ENCODE peak calls at places on chromosomes 1 and 21, in seven cellular contexts. One of them, this sample, is unnamed.

GRCh38 chr1:186960866-186961265 is 132.1 kb downstream of the PLA2G4A start:
- DNase-seq in lower leg skin: no peak
- DNase-seq in hepatocyte: no peak
- DNase-seq in CD4-positive, alpha-beta T cell: no peak
- DNase-seq in Peyer's patch: no peak
- DNase-seq in astrocyte of the cerebellum: no peak
- DNase-seq in vagina: no peak
- DNase-seq in this sample: no peak

GRCh38 chr1:151990856-151991198 is 2.8 kb downstream of the S100A10 start:
- DNase-seq in lower leg skin: no peak
- DNase-seq in hepatocyte: peak; percentile 47
- DNase-seq in CD4-positive, alpha-beta T cell: no peak
- DNase-seq in Peyer's patch: peak; percentile 57
- DNase-seq in astrocyte of the cerebellum: no peak
- DNase-seq in vagina: no peak
- DNase-seq in this sample: no peak

GRCh38 chr1:209751627-209752231 is 4.1 kb upstream of the TRAF3IP3 start:
- DNase-seq in lower leg skin: no peak
- DNase-seq in hepatocyte: no peak
- DNase-seq in CD4-positive, alpha-beta T cell: no peak
- DNase-seq in Peyer's patch: no peak
- DNase-seq in astrocyte of the cerebellum: no peak
- DNase-seq in vagina: no peak
- DNase-seq in this sample: no peak

GRCh38 chr1:156492591-156493080 is 7.9 kb downstream of the MEF2D start:
- DNase-seq in lower leg skin: no peak
- DNase-seq in hepatocyte: no peak
- DNase-seq in CD4-positive, alpha-beta T cell: no peak
- DNase-seq in Peyer's patch: peak; percentile 88
- DNase-seq in astrocyte of the cerebellum: no peak
- DNase-seq in vagina: no peak
- DNase-seq in this sample: no peak

GRCh38 chr1:96365596-96365995 is 356.0 kb upstream of the PTBP2 start:
- DNase-seq in lower leg skin: no peak
- DNase-seq in hepatocyte: no peak
- DNase-seq in CD4-positive, alpha-beta T cell: no peak
- DNase-seq in Peyer's patch: no peak
- DNase-seq in astrocyte of the cerebellum: peak; percentile 33
- DNase-seq in vagina: no peak
- DNase-seq in this sample: no peak

GRCh38 chr1:22163578-22163977 is 20.7 kb upstream of the WNT4 start:
- DNase-seq in lower leg skin: no peak
- DNase-seq in hepatocyte: no peak
- DNase-seq in CD4-positive, alpha-beta T cell: no peak
- DNase-seq in Peyer's patch: no peak
- DNase-seq in astrocyte of the cerebellum: no peak
- DNase-seq in vagina: no peak
- DNase-seq in this sample: no peak

GRCh38 chr1:197638316-197638715 is 137.0 kb downstream of the DENND1B start:
- DNase-seq in lower leg skin: no peak
- DNase-seq in hepatocyte: no peak
- DNase-seq in CD4-positive, alpha-beta T cell: no peak
- DNase-seq in Peyer's patch: no peak
- DNase-seq in astrocyte of the cerebellum: no peak
- DNase-seq in vagina: no peak
- DNase-seq in this sample: no peak

GRCh38 chr1:113391643-113392271 is 1.4 kb downstream of the MAGI3 start:
- DNase-seq in lower leg skin: no peak
- DNase-seq in hepatocyte: peak; percentile 38
- DNase-seq in CD4-positive, alpha-beta T cell: no peak
- DNase-seq in Peyer's patch: peak; percentile 52
- DNase-seq in astrocyte of the cerebellum: no peak
- DNase-seq in vagina: no peak
- DNase-seq in this sample: no peak

GRCh38 chr21:35324372-35325220 is 275.5 kb upstream of the RUNX1 start:
- DNase-seq in lower leg skin: no peak
- DNase-seq in hepatocyte: peak; percentile 28
- DNase-seq in CD4-positive, alpha-beta T cell: no peak
- DNase-seq in Peyer's patch: no peak
- DNase-seq in astrocyte of the cerebellum: peak; percentile 71
- DNase-seq in vagina: no peak
- DNase-seq in this sample: peak; percentile 61

GRCh38 chr21:36745459-36745858 is 46.5 kb downstream of the SIM2 start:
- DNase-seq in lower leg skin: no peak
- DNase-seq in hepatocyte: no peak
- DNase-seq in CD4-positive, alpha-beta T cell: no peak
- DNase-seq in Peyer's patch: no peak
- DNase-seq in astrocyte of the cerebellum: no peak
- DNase-seq in vagina: no peak
- DNase-seq in this sample: no peak

GRCh38 chr21:36749935-36750578 is 51.1 kb downstream of the SIM2 start:
- DNase-seq in lower leg skin: no peak
- DNase-seq in hepatocyte: peak; percentile 71
- DNase-seq in CD4-positive, alpha-beta T cell: no peak
- DNase-seq in Peyer's patch: no peak
- DNase-seq in astrocyte of the cerebellum: peak; percentile 29
- DNase-seq in vagina: no peak
- DNase-seq in this sample: no peak

GRCh38 chr21:36747114-36747814 is 48.3 kb downstream of the SIM2 start:
- DNase-seq in lower leg skin: no peak
- DNase-seq in hepatocyte: no peak
- DNase-seq in CD4-positive, alpha-beta T cell: no peak
- DNase-seq in Peyer's patch: no peak
- DNase-seq in astrocyte of the cerebellum: no peak
- DNase-seq in vagina: no peak
- DNase-seq in this sample: no peak

GRCh38 chr21:36750579-36750959 is 51.7 kb downstream of the SIM2 start:
- DNase-seq in lower leg skin: no peak
- DNase-seq in hepatocyte: no peak
- DNase-seq in CD4-positive, alpha-beta T cell: no peak
- DNase-seq in Peyer's patch: no peak
- DNase-seq in astrocyte of the cerebellum: no peak
- DNase-seq in vagina: no peak
- DNase-seq in this sample: no peak

GRCh38 chr21:36747815-36748381 is 49.0 kb downstream of the SIM2 start:
- DNase-seq in lower leg skin: no peak
- DNase-seq in hepatocyte: peak; percentile 89
- DNase-seq in CD4-positive, alpha-beta T cell: no peak
- DNase-seq in Peyer's patch: no peak
- DNase-seq in astrocyte of the cerebellum: no peak
- DNase-seq in vagina: no peak
- DNase-seq in this sample: no peak
- TF ChIP-seq CTCF in lower leg skin: no peak
- TF ChIP-seq CTCF in hepatocyte: no peak
- TF ChIP-seq CTCF in CD4-positive, alpha-beta T cell: no peak
- TF ChIP-seq CTCF in Peyer's patch: peak; percentile 35
- TF ChIP-seq CTCF in astrocyte of the cerebellum: peak; percentile 9
- TF ChIP-seq CTCF in vagina: no peak
- TF ChIP-seq CTCF in this sample: peak; percentile 13

GRCh38 chr1:58367217-58367616 is 179.3 kb downstream of the OMA1 start:
- DNase-seq in lower leg skin: no peak
- DNase-seq in hepatocyte: no peak
- DNase-seq in CD4-positive, alpha-beta T cell: no peak
- DNase-seq in Peyer's patch: no peak
- DNase-seq in astrocyte of the cerebellum: no peak
- DNase-seq in vagina: no peak
- DNase-seq in this sample: no peak

GRCh38 chr1:58358311-58358710 is 188.2 kb downstream of the OMA1 start:
- DNase-seq in lower leg skin: no peak
- DNase-seq in hepatocyte: peak; percentile 16
- DNase-seq in CD4-positive, alpha-beta T cell: no peak
- DNase-seq in Peyer's patch: no peak
- DNase-seq in astrocyte of the cerebellum: no peak
- DNase-seq in vagina: no peak
- DNase-seq in this sample: peak; percentile 40

GRCh38 chr1:58365328-58365727 is 181.2 kb downstream of the OMA1 start:
- DNase-seq in lower leg skin: no peak
- DNase-seq in hepatocyte: no peak
- DNase-seq in CD4-positive, alpha-beta T cell: no peak
- DNase-seq in Peyer's patch: no peak
- DNase-seq in astrocyte of the cerebellum: no peak
- DNase-seq in vagina: no peak
- DNase-seq in this sample: no peak

GRCh38 chr1:58361134-58361533 is 185.4 kb downstream of the OMA1 start:
- DNase-seq in lower leg skin: no peak
- DNase-seq in hepatocyte: no peak
- DNase-seq in CD4-positive, alpha-beta T cell: no peak
- DNase-seq in Peyer's patch: no peak
- DNase-seq in astrocyte of the cerebellum: no peak
- DNase-seq in vagina: no peak
- DNase-seq in this sample: no peak

DNA sequence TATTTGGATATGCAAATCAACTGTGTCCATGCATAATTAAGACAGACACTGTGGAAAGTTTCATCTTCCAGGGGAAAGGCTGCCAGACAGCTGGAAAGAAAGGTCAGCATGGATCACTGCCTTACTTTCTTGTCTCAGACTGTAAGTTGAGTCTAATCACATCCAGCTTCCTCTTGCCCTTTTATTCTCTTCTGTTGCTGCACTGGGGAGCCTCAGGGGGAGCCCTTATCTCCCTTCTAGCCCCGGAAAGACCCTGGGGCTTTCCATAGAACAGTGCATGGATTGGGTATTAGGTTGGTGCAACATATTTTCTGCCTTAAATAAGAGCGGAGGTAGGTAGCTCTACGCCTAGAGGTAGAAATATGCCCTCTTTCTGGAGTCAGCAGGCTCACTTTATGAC is 182.9 kb downstream of the OMA1 start:
- DNase-seq in lower leg skin: no peak
- DNase-seq in hepatocyte: no peak
- DNase-seq in CD4-positive, alpha-beta T cell: no peak
- DNase-seq in Peyer's patch: no peak
- DNase-seq in astrocyte of the cerebellum: no peak
- DNase-seq in vagina: no peak
- DNase-seq in this sample: no peak
- TF ChIP-seq CTCF in lower leg skin: no peak
- TF ChIP-seq CTCF in hepatocyte: no peak
- TF ChIP-seq CTCF in CD4-positive, alpha-beta T cell: no peak
- TF ChIP-seq CTCF in Peyer's patch: no peak
- TF ChIP-seq CTCF in astrocyte of the cerebellum: no peak
- TF ChIP-seq CTCF in vagina: no peak
- TF ChIP-seq CTCF in this sample: no peak

GRCh38 chr1:243408479-243408878 is 152.6 kb downstream of the SDCCAG8 start:
- DNase-seq in lower leg skin: no peak
- DNase-seq in hepatocyte: no peak
- DNase-seq in CD4-positive, alpha-beta T cell: no peak
- DNase-seq in Peyer's patch: no peak
- DNase-seq in astrocyte of the cerebellum: no peak
- DNase-seq in vagina: no peak
- DNase-seq in this sample: no peak

GRCh38 chr1:243407284-243408018 is 151.6 kb downstream of the SDCCAG8 start:
- DNase-seq in lower leg skin: no peak
- DNase-seq in hepatocyte: no peak
- DNase-seq in CD4-positive, alpha-beta T cell: no peak
- DNase-seq in Peyer's patch: no peak
- DNase-seq in astrocyte of the cerebellum: no peak
- DNase-seq in vagina: no peak
- DNase-seq in this sample: peak; percentile 45

GRCh38 chr1:243411472-243411871 is 155.6 kb downstream of the SDCCAG8 start:
- DNase-seq in lower leg skin: no peak
- DNase-seq in hepatocyte: no peak
- DNase-seq in CD4-positive, alpha-beta T cell: no peak
- DNase-seq in Peyer's patch: no peak
- DNase-seq in astrocyte of the cerebellum: no peak
- DNase-seq in vagina: no peak
- DNase-seq in this sample: no peak

GRCh38 chr1:243413431-243414151 is 157.8 kb downstream of the SDCCAG8 start:
- DNase-seq in lower leg skin: no peak
- DNase-seq in hepatocyte: no peak
- DNase-seq in CD4-positive, alpha-beta T cell: no peak
- DNase-seq in Peyer's patch: no peak
- DNase-seq in astrocyte of the cerebellum: no peak
- DNase-seq in vagina: no peak
- DNase-seq in this sample: no peak

DNA sequence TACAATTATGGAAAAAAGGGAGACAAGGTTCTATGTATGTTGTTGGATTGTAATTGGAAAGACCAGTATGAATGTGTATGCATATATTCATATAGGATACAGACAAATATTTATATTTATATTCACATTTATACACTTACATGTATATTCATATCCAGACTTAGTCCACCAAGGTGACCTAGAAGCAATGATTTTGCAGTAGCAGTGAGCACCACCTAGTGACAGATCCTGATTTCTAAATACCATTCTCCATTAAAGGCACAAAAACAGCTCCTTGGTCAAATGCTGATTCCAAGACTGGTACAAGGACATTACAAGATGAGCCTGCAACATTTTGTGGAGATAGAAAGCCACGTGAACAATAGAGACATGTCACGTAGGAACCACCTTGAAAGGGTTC is 153.4 kb downstream of the SDCCAG8 start:
- DNase-seq in lower leg skin: no peak
- DNase-seq in hepatocyte: no peak
- DNase-seq in CD4-positive, alpha-beta T cell: no peak
- DNase-seq in Peyer's patch: no peak
- DNase-seq in astrocyte of the cerebellum: no peak
- DNase-seq in vagina: no peak
- DNase-seq in this sample: no peak
- TF ChIP-seq CTCF in lower leg skin: no peak
- TF ChIP-seq CTCF in hepatocyte: peak; percentile 6
- TF ChIP-seq CTCF in CD4-positive, alpha-beta T cell: no peak
- TF ChIP-seq CTCF in Peyer's patch: peak; percentile 28
- TF ChIP-seq CTCF in astrocyte of the cerebellum: no peak
- TF ChIP-seq CTCF in vagina: no peak
- TF ChIP-seq CTCF in this sample: no peak

GRCh38 chr21:40047211-40047610 is 180.0 kb downstream of the PCP4 start:
- DNase-seq in lower leg skin: no peak
- DNase-seq in hepatocyte: no peak
- DNase-seq in CD4-positive, alpha-beta T cell: no peak
- DNase-seq in Peyer's patch: no peak
- DNase-seq in astrocyte of the cerebellum: no peak
- DNase-seq in vagina: no peak
- DNase-seq in this sample: no peak

GRCh38 chr21:40041446-40041845 is 174.2 kb downstream of the PCP4 start:
- DNase-seq in lower leg skin: no peak
- DNase-seq in hepatocyte: no peak
- DNase-seq in CD4-positive, alpha-beta T cell: no peak
- DNase-seq in Peyer's patch: no peak
- DNase-seq in astrocyte of the cerebellum: no peak
- DNase-seq in vagina: no peak
- DNase-seq in this sample: no peak

GRCh38 chr21:40047993-40048730 is 180.9 kb downstream of the PCP4 start:
- DNase-seq in lower leg skin: no peak
- DNase-seq in hepatocyte: no peak
- DNase-seq in CD4-positive, alpha-beta T cell: no peak
- DNase-seq in Peyer's patch: no peak
- DNase-seq in astrocyte of the cerebellum: no peak
- DNase-seq in vagina: no peak
- DNase-seq in this sample: no peak

GRCh38 chr21:40043866-40044265 is 176.6 kb downstream of the PCP4 start:
- DNase-seq in lower leg skin: no peak
- DNase-seq in hepatocyte: no peak
- DNase-seq in CD4-positive, alpha-beta T cell: no peak
- DNase-seq in Peyer's patch: no peak
- DNase-seq in astrocyte of the cerebellum: no peak
- DNase-seq in vagina: no peak
- DNase-seq in this sample: no peak

DNA sequence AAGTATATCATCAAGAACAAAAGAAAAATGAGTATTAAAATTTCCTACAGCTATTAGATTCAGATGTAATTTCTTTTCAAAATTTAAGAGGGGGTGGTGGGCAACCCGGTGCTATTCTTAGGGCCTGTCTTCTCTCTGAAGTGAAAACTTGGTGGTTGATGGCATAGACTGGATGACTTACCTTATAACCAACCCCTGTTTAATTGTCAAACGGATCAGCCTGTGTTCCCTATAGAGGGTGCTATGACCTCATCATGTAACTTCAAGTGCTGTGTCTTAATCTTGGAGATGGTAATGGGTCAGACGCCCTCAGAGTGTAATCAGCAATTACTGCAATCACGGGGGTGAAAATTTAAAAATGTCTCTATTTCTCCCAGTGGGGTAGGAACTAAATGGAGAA is 176.2 kb downstream of the PCP4 start:
- DNase-seq in lower leg skin: no peak
- DNase-seq in hepatocyte: no peak
- DNase-seq in CD4-positive, alpha-beta T cell: no peak
- DNase-seq in Peyer's patch: no peak
- DNase-seq in astrocyte of the cerebellum: no peak
- DNase-seq in vagina: no peak
- DNase-seq in this sample: no peak
- TF ChIP-seq CTCF in lower leg skin: no peak
- TF ChIP-seq CTCF in hepatocyte: no peak
- TF ChIP-seq CTCF in CD4-positive, alpha-beta T cell: no peak
- TF ChIP-seq CTCF in Peyer's patch: no peak
- TF ChIP-seq CTCF in astrocyte of the cerebellum: no peak
- TF ChIP-seq CTCF in vagina: no peak
- TF ChIP-seq CTCF in this sample: no peak